ENCODE peak calls at places on chromosomes 4 and X, in ten cellular contexts. M is upper lobe of left lung, U is ovary, Q is suprapubic skin, L is stomach, W is sigmoid colon, F is GM12878, Z is A549, K is HepG2, J is SK-N-SH. O is an unnamed sample.

GRCh38 chr4:121464854-121465253 is 84.0 kb upstream of the QRFPR start:
- DNase-seq in M (no peak), L (no peak), J (no peak), F (no peak), K (no peak), Q (no peak), W (no peak), Z (no peak), U (no peak), O (no peak)

GRCh38 chr4:40749717-40750460 is at the start of gene NSUN7:
- DNase-seq in Z (peak; percentile 20), J (peak; percentile 91), K (no peak), F (no peak), M (peak; percentile 95), Q (peak; percentile 68), W (peak; percentile 75), L (peak; percentile 85), U (peak; percentile 64), O (no peak)

GRCh38 chr4:105527081-105527480 is 25.3 kb upstream of the ARHGEF38 start:
- DNase-seq in W (no peak), J (no peak), U (no peak), L (no peak), Q (no peak), Z (no peak), K (no peak), M (peak; percentile 31), F (no peak), O (no peak)

GRCh38 chr4:186948361-186949291 is 225.0 kb upstream of the FAT1 start:
- DNase-seq in K (no peak), Q (no peak), W (no peak), U (no peak), L (no peak), F (no peak), J (peak; percentile 55), M (no peak), Z (peak; percentile 9), O (no peak)

GRCh38 chrX:10217218-10217617 is 60.4 kb downstream of the CLCN4 start:
- DNase-seq in U (no peak), Q (no peak), Z (no peak), L (no peak), J (no peak), M (no peak), K (no peak), F (no peak), W (no peak), O (no peak)

GRCh38 chrX:80181079-80181478 is 166.5 kb downstream of the TBX22 start:
- DNase-seq in Z (no peak), Q (no peak), M (no peak), F (no peak), J (no peak), L (no peak), U (no peak), W (no peak), K (no peak), O (no peak)

GRCh38 chr4:190015538-190016368 is 11.3 kb downstream of the FRG2 start:
- DNase-seq in Z (no peak), Q (no peak), K (no peak), J (peak; percentile 9), F (no peak), L (no peak), M (no peak), W (no peak), U (no peak), O (no peak)

GRCh38 chrX:108307408-108308085 is 130.7 kb downstream of the COL4A6 start:
- DNase-seq in M (no peak), K (peak; percentile 78), Z (no peak), L (peak; percentile 60), J (no peak), Q (no peak), F (no peak), W (no peak), U (no peak), O (no peak)

DNA sequence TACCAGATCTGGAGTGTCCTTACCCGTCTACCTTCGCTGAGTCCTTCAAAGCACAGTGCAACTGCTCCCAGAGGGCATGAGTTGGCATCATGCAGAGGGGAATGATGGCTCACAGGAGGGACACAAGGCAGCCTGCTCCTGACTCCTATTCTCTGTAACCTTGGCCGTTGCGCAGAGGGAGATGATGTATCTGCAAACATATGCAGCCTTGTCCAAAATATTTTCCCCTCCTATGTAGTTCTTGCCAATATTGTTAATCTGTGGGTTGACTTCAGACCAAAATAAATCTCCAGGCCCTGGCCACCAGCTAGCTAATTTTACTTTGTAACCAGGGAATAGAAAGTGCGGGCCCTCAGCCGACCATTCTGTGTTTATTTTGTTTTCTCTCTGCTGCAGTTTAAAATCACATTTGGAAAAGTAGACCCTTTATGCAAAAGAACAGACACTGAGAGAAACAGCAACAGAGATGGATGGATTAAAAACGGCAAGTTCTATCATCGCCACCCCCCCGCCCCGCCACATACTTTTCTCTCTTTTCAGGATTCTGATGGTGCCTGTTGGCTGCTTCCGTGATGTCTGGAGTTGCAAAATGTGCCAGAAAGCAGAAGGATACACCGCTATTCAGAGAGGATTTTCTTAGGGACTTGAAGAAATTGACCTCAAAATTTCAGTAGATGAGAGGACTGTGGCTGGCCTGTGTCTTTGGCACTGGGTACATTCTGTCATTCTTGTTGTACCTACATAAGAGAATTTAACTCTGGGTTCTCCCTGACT is 185.3 kb upstream of the BCOR start:
- DNase-seq in F (no peak), Q (no peak), Z (no peak), M (no peak), K (no peak), U (peak; percentile 32), L (no peak), W (no peak), J (no peak), O (no peak)
- TF ChIP-seq EP300 in F (no peak), Q (no peak), Z (no peak), M (no peak), K (no peak), U (no peak), L (no peak), W (no peak), J (no peak), O (no peak)

GRCh38 chr4:156578713-156579112 is 392.9 kb downstream of the PDGFC start:
- DNase-seq in L (no peak), J (no peak), K (no peak), Z (no peak), Q (no peak), U (no peak), W (no peak), F (no peak), M (no peak), O (no peak)

GRCh38 chr4:156584100-156584499 is 387.5 kb downstream of the PDGFC start:
- DNase-seq in F (no peak), Z (no peak), M (no peak), J (no peak), W (no peak), L (no peak), U (no peak), Q (no peak), K (no peak), O (no peak)

GRCh38 chr4:156581282-156581681 is 390.3 kb downstream of the PDGFC start:
- DNase-seq in U (no peak), L (no peak), J (no peak), M (no peak), K (no peak), Z (no peak), F (no peak), W (no peak), Q (no peak), O (no peak)

GRCh38 chr4:156583265-156583664 is 388.3 kb downstream of the PDGFC start:
- DNase-seq in Z (no peak), M (no peak), U (no peak), F (no peak), L (no peak), K (no peak), Q (no peak), W (no peak), J (no peak), O (no peak)

GRCh38 chr4:156581693-156582092 is 389.9 kb downstream of the PDGFC start:
- DNase-seq in W (no peak), M (no peak), Q (no peak), K (no peak), F (no peak), U (no peak), J (no peak), Z (no peak), L (no peak), O (no peak)
- TF ChIP-seq CTCF in W (no peak), M (no peak), Q (no peak), K (no peak), F (no peak), U (no peak), J (no peak), Z (no peak), L (no peak), O (no peak)

GRCh38 chr4:10118355-10119004 is 1.9 kb upstream of the WDR1 start:
- DNase-seq in Z (no peak), L (no peak), K (no peak), M (no peak), F (peak; percentile 26), Q (no peak), W (no peak), J (no peak), U (no peak), O (no peak)

GRCh38 chr4:10115271-10115656 is 1.3 kb downstream of the WDR1 start:
- DNase-seq in Z (no peak), K (peak; percentile 82), F (no peak), U (no peak), M (no peak), L (no peak), Q (no peak), W (no peak), J (no peak), O (no peak)

GRCh38 chr4:10115657-10116624 is 658 bp downstream of the WDR1 start:
- DNase-seq in J (peak; percentile 74), U (peak; percentile 38), F (peak; percentile 23), Q (peak; percentile 85), M (peak; percentile 90), Z (peak; percentile 62), L (peak; percentile 75), K (peak; percentile 58), W (no peak), O (no peak)

GRCh38 chr4:10117424-10118354 is 1.1 kb upstream of the WDR1 start:
- DNase-seq in Z (no peak), Q (no peak), M (no peak), L (no peak), J (no peak), U (peak; percentile 46), F (peak; percentile 20), W (peak; percentile 73), K (no peak), O (no peak)

DNA sequence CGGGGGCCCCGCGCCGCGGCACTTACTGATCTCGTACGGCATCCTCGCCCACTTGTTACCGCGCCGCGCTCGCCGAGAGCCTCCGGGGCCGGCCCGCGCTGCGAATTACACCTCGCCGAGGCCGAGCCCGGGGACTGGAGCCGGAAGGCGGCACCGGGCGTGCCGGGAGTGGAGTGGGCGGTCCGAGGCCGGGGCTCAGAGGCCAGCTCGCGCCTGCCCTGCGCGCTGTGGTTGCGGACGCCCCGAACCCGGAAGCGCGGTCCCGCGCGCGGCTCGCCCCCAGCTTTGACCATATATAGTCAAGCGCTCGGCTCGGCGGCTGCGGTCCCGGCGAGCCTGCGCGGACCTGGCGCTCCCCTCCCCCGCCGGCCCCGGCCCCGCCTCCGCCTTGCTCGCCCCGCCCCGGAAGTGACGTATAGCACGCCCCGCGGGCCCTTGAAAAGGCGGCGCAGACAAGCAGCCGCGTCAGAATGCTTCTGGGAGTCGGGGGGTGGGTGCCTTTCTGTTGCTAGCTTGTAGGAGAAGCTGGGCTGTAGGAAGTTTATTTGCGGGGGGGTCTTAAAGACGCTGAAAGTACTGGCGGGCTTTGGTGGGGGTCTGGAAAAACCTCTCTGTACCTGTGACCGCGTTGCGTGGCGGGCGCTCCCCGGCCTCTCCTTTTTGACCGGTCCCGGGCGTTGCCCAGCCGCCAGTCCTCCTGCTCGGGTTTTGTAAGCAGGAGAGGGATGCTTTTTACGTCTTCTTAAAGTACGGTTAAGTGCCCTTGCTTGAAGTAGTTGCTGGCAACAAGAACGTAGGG is at the start of gene WDR1:
- DNase-seq in W (peak; percentile 99), M (peak; percentile 100), F (peak; percentile 71), L (peak; percentile 97), U (peak; percentile 97), Q (peak; percentile 97), Z (peak; percentile 72), K (peak; percentile 89), J (peak; percentile 96), O (peak; percentile 96)
- H3K4me1 ChIP-seq in W (no peaks in the 10 kb centered on the region), M (peaks cover 43% of the 10 kb centered on the region), F (peaks cover 17% of the 10 kb centered on the region), L (peaks cover 58% of the 10 kb centered on the region), U (peaks cover 23% of the 10 kb centered on the region), Q (peaks cover 47% of the 10 kb centered on the region), Z (peaks cover 20% of the 10 kb centered on the region), K (peaks cover 89% of the 10 kb centered on the region), J (peaks cover 15% of the 10 kb centered on the region), O (peaks cover 40% of the 10 kb centered on the region)

GRCh38 chr4:29153642-29154041 is 1566.5 kb upstream of the PCDH7 start:
- DNase-seq in W (no peak), F (no peak), Z (no peak), Q (no peak), K (no peak), U (no peak), L (no peak), J (no peak), M (no peak), O (no peak)
- TF ChIP-seq EP300 in W (no peak), F (no peak), Z (no peak), Q (no peak), K (no peak), U (no peak), L (no peak), J (no peak), M (no peak), O (no peak)

O was measured in tibial nerve.